ENCODE peak calls at places on chromosomes 3 and 15, in eight cellular contexts. L, T, Z, S, C, G, E and N are unnamed samples.

GRCh38 chr15:96699871-96700401 is 369.4 kb downstream of the NR2F2 start:
- DNase-seq in L (no peak), T (no peak), Z (no peak), S (no peak), C (no peak), G (no peak), E (no peak), N (no peak)

GRCh38 chr15:75452968-75453702 is 1.6 kb upstream of the SIN3A start:
- DNase-seq in L (peak), T (peak), Z (peak), S (peak), C (no peak), G (no peak), E (peak), N (peak)

GRCh38 chr15:77810180-77810579 is 177.5 kb upstream of the LINGO1 start:
- DNase-seq in L (peak), T (no peak), Z (no peak), S (no peak), C (no peak), G (peak), E (no peak), N (no peak)

GRCh38 chr3:48112813-48113212 is 75.4 kb downstream of the CDC25A start:
- DNase-seq in L (peak), T (no peak), Z (no peak), S (no peak), C (no peak), G (no peak), E (no peak), N (no peak)

GRCh38 chr3:64523324-64523723 is 164.5 kb downstream of the ADAMTS9 start:
- DNase-seq in L (no peak), T (no peak), Z (no peak), S (no peak), C (no peak), G (no peak), E (no peak), N (no peak)

GRCh38 chr3:160931474-160931873 is 173.7 kb downstream of the B3GALNT1 start:
- DNase-seq in L (no peak), T (no peak), Z (peak), S (no peak), C (no peak), G (no peak), E (no peak), N (no peak)

GRCh38 chr3:146387566-146387965 is 81.8 kb downstream of the PLSCR2 start:
- DNase-seq in L (no peak), T (no peak), Z (no peak), S (no peak), C (no peak), G (no peak), E (no peak), N (no peak)

GRCh38 chr15:36161781-36162212 is 417.6 kb upstream of the CDIN1 start:
- DNase-seq in L (no peak), T (no peak), Z (peak), S (no peak), C (no peak), G (no peak), E (no peak), N (no peak)

GRCh38 chr3:81728766-81729544 is 32.5 kb downstream of the GBE1 start:
- DNase-seq in L (no peak), T (no peak), Z (peak), S (no peak), C (no peak), G (no peak), E (no peak), N (no peak)

GRCh38 chr15:70101459-70102113 is 3.9 kb upstream of the TLE3 start:
- DNase-seq in L (peak), T (no peak), Z (peak), S (peak), C (no peak), G (peak), E (peak), N (no peak)

GRCh38 chr3:64072111-64072510 is 48.8 kb upstream of the PSMD6 start:
- DNase-seq in L (no peak), T (no peak), Z (no peak), S (no peak), C (no peak), G (no peak), E (no peak), N (no peak)

GRCh38 chr15:95448531-95449210 is 881.8 kb upstream of the NR2F2 start:
- DNase-seq in L (no peak), T (no peak), Z (peak), S (no peak), C (no peak), G (no peak), E (no peak), N (no peak)

GRCh38 chr3:11899826-11900225 is 53.1 kb upstream of the TAMM41 start:
- DNase-seq in L (no peak), T (no peak), Z (no peak), S (no peak), C (no peak), G (no peak), E (no peak), N (no peak)

GRCh38 chr15:89034305-89034704 is 54.0 kb upstream of the ABHD2 start:
- DNase-seq in L (peak), T (no peak), Z (no peak), S (no peak), C (no peak), G (no peak), E (no peak), N (no peak)

GRCh38 chr15:74317820-74318375 is 49.5 kb downstream of the CYP11A1 start:
- DNase-seq in L (peak), T (no peak), Z (peak), S (no peak), C (no peak), G (peak), E (no peak), N (no peak)